ENCODE peak calls at places on chromosomes 4 and X, in seven cellular contexts. Q is endothelial cell, I is adrenal gland, X is GM13977, O is MCF 10A, C is GM20000, R is BJ. J is an unnamed sample.

GRCh38 chr4:99529218-99529617 is 18.4 kb downstream of the C4orf17 start:
- DNase-seq in Q (no peak), I (no peak), X (no peak), O (no peak), C (no peak), R (no peak), J (no peak)

GRCh38 chrX:140510895-140511295 is 6.0 kb upstream of the SOX3 start:
- DNase-seq in Q (no peak), I (no peak), X (no peak), O (no peak), C (no peak), R (no peak), J (no peak)

GRCh38 chrX:134985479-134985878 is 5.3 kb upstream of the SMIM10 start:
- DNase-seq in Q (no peak), I (no peak), X (no peak), O (no peak), C (no peak), R (no peak), J (no peak)

GRCh38 chr4:40183615-40184411 is 13.0 kb upstream of the RHOH start:
- DNase-seq in Q (no peak), I (no peak), X (peak), O (peak), C (peak), R (no peak), J (no peak)

GRCh38 chr4:139857021-139857420 is 191.4 kb downstream of the MGST2 start:
- DNase-seq in Q (no peak), I (no peak), X (no peak), O (no peak), C (no peak), R (no peak), J (no peak)

GRCh38 chrX:104288961-104289360 is 34.2 kb upstream of the ESX1 start:
- DNase-seq in Q (no peak), I (no peak), X (no peak), O (no peak), C (no peak), R (no peak), J (no peak)

GRCh38 chrX:154298312-154298711 is 2.7 kb downstream of the TKTL1 start:
- DNase-seq in Q (no peak), I (no peak), X (no peak), O (no peak), C (no peak), R (no peak), J (no peak)

GRCh38 chr4:20464381-20464780 is 212.7 kb downstream of the SLIT2 start:
- DNase-seq in Q (no peak), I (no peak), X (no peak), O (peak), C (no peak), R (no peak), J (no peak)

GRCh38 chr4:108171541-108172230 is 3.0 kb upstream of the LEF1 start:
- DNase-seq in Q (peak), I (no peak), X (peak), O (no peak), C (no peak), R (no peak), J (no peak)

GRCh38 chr4:150337709-150338108 is 244.2 kb upstream of the MAB21L2 start:
- DNase-seq in Q (no peak), I (no peak), X (no peak), O (no peak), C (no peak), R (peak), J (no peak)

GRCh38 chr4:24824720-24825119 is 29.3 kb downstream of the SOD3 start:
- DNase-seq in Q (no peak), I (no peak), X (no peak), O (no peak), C (no peak), R (no peak), J (no peak)

GRCh38 chr4:1018147-1019020 is 7.0 kb downstream of the FGFRL1 start:
- DNase-seq in Q (no peak), I (no peak), X (no peak), O (no peak), C (no peak), R (no peak), J (no peak)

GRCh38 chrX:7076245-7076661 is 71.3 kb upstream of the STS start:
- DNase-seq in Q (no peak), I (no peak), X (no peak), O (no peak), C (no peak), R (no peak), J (no peak)

GRCh38 chr4:48108309-48109073 is 25.6 kb downstream of the TXK start:
- DNase-seq in Q (no peak), I (no peak), X (no peak), O (no peak), C (no peak), R (no peak), J (no peak)

GRCh38 chrX:135345328-135345645 is 36.0 kb downstream of the ETDC start:
- DNase-seq in Q (no peak), I (peak), X (no peak), O (peak), C (no peak), R (peak), J (no peak)

GRCh38 chrX:153794018-153794896 is at the start of the genes IDH3G and SSR4:
- DNase-seq in Q (peak), I (peak), X (peak), O (peak), C (peak), R (peak), J (peak)

GRCh38 chr4:143359794-143360193 is 23.1 kb downstream of the GAB1 start:
- DNase-seq in Q (no peak), I (no peak), X (no peak), O (peak), C (no peak), R (no peak), J (no peak)

GRCh38 chr4:24322986-24323385 is 261.4 kb downstream of the DHX15 start:
- DNase-seq in Q (no peak), I (no peak), X (no peak), O (peak), C (no peak), R (no peak), J (no peak)

GRCh38 chr4:142944565-142944964 is 98.5 kb upstream of the INPP4B start:
- DNase-seq in Q (no peak), I (no peak), X (no peak), O (peak), C (no peak), R (no peak), J (no peak)

GRCh38 chr4:184538023-184538599 is 63.8 kb upstream of the IRF2 start:
- DNase-seq in Q (peak), I (peak), X (peak), O (peak), C (peak), R (peak), J (peak)

GRCh38 chr4:137267024-137267423 is 265.3 kb downstream of the PCDH18 start:
- DNase-seq in Q (no peak), I (no peak), X (no peak), O (peak), C (no peak), R (peak), J (no peak)

GRCh38 chrX:80984118-80984517 is 174.4 kb upstream of the BRWD3 start:
- DNase-seq in Q (no peak), I (no peak), X (no peak), O (no peak), C (no peak), R (no peak), J (no peak)

GRCh38 chrX:130165703-130166502 is at the start of gene AIFM1:
- DNase-seq in Q (peak), I (peak), X (peak), O (peak), C (peak), R (peak), J (peak)

GRCh38 chrX:20144491-20144890 is 2.9 kb upstream of the EIF1AX start:
- DNase-seq in Q (no peak), I (no peak), X (no peak), O (peak), C (no peak), R (no peak), J (no peak)

GRCh38 chr4:28469886-28470285 is 1609.2 kb downstream of the STIM2 start:
- DNase-seq in Q (no peak), I (no peak), X (no peak), O (no peak), C (no peak), R (no peak), J (no peak)

GRCh38 chrX:77937291-77937690 is 26.8 kb downstream of the ATP7A start:
- DNase-seq in Q (no peak), I (no peak), X (no peak), O (peak), C (no peak), R (no peak), J (no peak)

GRCh38 chrX:134631404-134632346 is 26.6 kb downstream of the PLAC1 start:
- DNase-seq in Q (no peak), I (no peak), X (no peak), O (peak), C (no peak), R (peak), J (no peak)

GRCh38 chr4:121656269-121656641 is 40.5 kb downstream of the ANXA5 start:
- DNase-seq in Q (peak), I (peak), X (peak), O (peak), C (peak), R (no peak), J (no peak)
- TF ChIP-seq CTCF in Q (peak), I (peak), X (peak), O (peak), C (peak), R (peak), J (no peak)

GRCh38 chrX:12383196-12383595 is 244.9 kb downstream of the FRMPD4 start:
- DNase-seq in Q (no peak), I (no peak), X (no peak), O (no peak), C (no peak), R (no peak), J (no peak)
- TF ChIP-seq CTCF in Q (no peak), I (no peak), X (peak), O (peak), C (no peak), R (peak), J (no peak)

DNA sequence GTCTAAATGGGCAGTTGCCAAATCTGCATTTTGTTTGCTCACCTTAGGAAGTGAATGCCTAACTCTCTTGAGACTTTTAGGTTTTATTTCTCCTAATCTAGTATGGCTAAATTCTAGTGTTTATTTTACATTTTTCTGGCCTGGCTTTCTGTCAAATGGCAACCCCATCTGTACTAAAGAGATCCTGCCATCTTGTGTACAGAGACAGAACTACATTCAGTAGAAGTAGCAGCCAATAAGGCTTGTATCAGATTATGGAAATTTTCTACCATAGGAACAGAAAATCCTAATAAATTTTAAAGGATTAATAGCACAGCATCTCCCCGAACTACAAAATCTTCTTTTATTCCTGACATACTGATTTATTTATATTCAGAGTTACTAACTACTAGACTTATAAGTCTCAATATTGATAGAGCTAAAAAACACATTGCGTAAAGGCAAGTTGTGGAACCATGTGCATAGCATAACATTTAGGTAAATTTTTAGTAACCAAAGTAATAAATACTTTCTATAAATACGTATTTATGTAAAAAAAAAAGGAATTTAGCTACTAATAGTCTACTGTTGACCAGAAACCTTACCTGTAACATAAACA is 45.5 kb downstream of the TMEM144 start:
- DNase-seq in Q (peak), I (no peak), X (peak), O (peak), C (peak), R (no peak), J (no peak)
- TF ChIP-seq CTCF in Q (peak), I (peak), X (peak), O (peak), C (peak), R (peak), J (no peak)

DNA sequence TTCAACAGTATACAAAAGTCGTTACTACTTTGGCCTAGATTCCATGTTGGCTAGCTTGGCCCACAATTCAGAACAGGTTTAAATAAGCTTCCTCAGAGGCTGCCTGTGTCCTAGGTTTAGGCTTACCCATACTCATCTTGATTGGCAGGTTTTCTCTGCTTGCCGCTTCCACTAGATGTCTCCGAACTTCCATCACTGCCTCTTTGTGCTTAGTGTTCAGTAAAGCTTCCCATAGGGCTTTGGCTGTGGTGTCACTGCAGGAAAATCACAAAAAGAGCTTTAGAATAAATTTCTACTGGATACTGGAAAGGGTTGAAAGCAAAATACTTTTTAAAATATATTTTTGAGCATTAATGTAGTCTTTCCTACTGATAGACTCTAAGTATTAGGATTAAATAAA is 52.4 kb downstream of the SCFD2 start:
- DNase-seq in Q (peak), I (no peak), X (no peak), O (peak), C (no peak), R (no peak), J (no peak)
- TF ChIP-seq CTCF in Q (no peak), I (no peak), X (no peak), O (no peak), C (no peak), R (peak), J (no peak)

GRCh38 chr4:118032691-118033090 is 1.6 kb upstream of the NDST3 start:
- DNase-seq in Q (no peak), I (no peak), X (no peak), O (peak), C (no peak), R (no peak), J (no peak)

GRCh38 chr4:118036336-118036735 is 2.0 kb downstream of the NDST3 start:
- DNase-seq in Q (no peak), I (no peak), X (no peak), O (no peak), C (no peak), R (no peak), J (no peak)

GRCh38 chr4:118033148-118034060 is 882 bp upstream of the NDST3 start:
- DNase-seq in Q (peak), I (peak), X (peak), O (peak), C (peak), R (no peak), J (no peak)

GRCh38 chr4:118035309-118035708 is 1.0 kb downstream of the NDST3 start:
- DNase-seq in Q (no peak), I (no peak), X (no peak), O (no peak), C (no peak), R (no peak), J (no peak)

GRCh38 chr4:118034061-118034785 is at the start of gene NDST3:
- DNase-seq in Q (peak), I (peak), X (peak), O (peak), C (peak), R (no peak), J (no peak)
- TF ChIP-seq CTCF in Q (peak), I (peak), X (peak), O (peak), C (peak), R (peak), J (no peak)

GRCh38 chr4:67109276-67109675 is 436.0 kb downstream of the CENPC start:
- DNase-seq in Q (no peak), I (no peak), X (no peak), O (no peak), C (no peak), R (no peak), J (no peak)
- TF ChIP-seq CTCF in Q (no peak), I (no peak), X (no peak), O (no peak), C (no peak), R (no peak), J (no peak)

GRCh38 chr4:174763454-174764104 is 65.5 kb downstream of the GLRA3 start:
- DNase-seq in Q (no peak), I (no peak), X (peak), O (no peak), C (peak), R (no peak), J (no peak)

GRCh38 chr4:174764105-174764729 is 64.8 kb downstream of the GLRA3 start:
- DNase-seq in Q (no peak), I (no peak), X (peak), O (peak), C (peak), R (no peak), J (no peak)
- TF ChIP-seq CTCF in Q (peak), I (peak), X (peak), O (peak), C (peak), R (peak), J (no peak)

GRCh38 chr4:29726938-29727337 is 993.2 kb upstream of the PCDH7 start:
- DNase-seq in Q (no peak), I (no peak), X (no peak), O (no peak), C (no peak), R (no peak), J (no peak)
- TF ChIP-seq CTCF in Q (no peak), I (no peak), X (no peak), O (no peak), C (no peak), R (no peak), J (no peak)

GRCh38 chrX:46912673-46913491 is 661 bp downstream of the JADE3 start:
- DNase-seq in Q (peak), I (peak), X (peak), O (peak), C (peak), R (no peak), J (no peak)
- TF ChIP-seq CTCF in Q (peak), I (peak), X (peak), O (peak), C (no peak), R (peak), J (no peak)